ENCODE peak calls at places on chromosomes 2 and 18, in seven cellular contexts. T is AG04449, U is A549, C is endodermal cell, V is IMR-90, Y is lung, W is fibroblast of villous mesenchyme. I is an unnamed sample.

GRCh38 chr2:192775461-192776262 is 580.9 kb upstream of the TMEFF2 start:
- DNase-seq in T (no peak), U (no peak), C (no peak), V (no peak), Y (no peak), W (no peak), I (no peak)

GRCh38 chr2:236867441-236868260 is 218.0 kb upstream of the COPS8 start:
- DNase-seq in T (no peak), U (no peak), C (peak; percentile 51), V (no peak), Y (no peak), W (no peak), I (no peak)

GRCh38 chr18:26480897-26481795 is 67.2 kb downstream of the KCTD1 start:
- DNase-seq in T (peak; percentile 84), U (peak; percentile 68), C (no peak), V (peak; percentile 96), Y (no peak), W (peak; percentile 88), I (peak; percentile 94)

GRCh38 chr2:192087398-192087958 is 107.3 kb downstream of the TMEFF2 start:
- DNase-seq in T (no peak), U (no peak), C (no peak), V (no peak), Y (no peak), W (no peak), I (no peak)

GRCh38 chr2:128978155-128978707 is 659.6 kb upstream of the HS6ST1 start:
- DNase-seq in T (no peak), U (no peak), C (peak; percentile 73), V (no peak), Y (no peak), W (no peak), I (no peak)

GRCh38 chr2:4995466-4995865 is 696.7 kb upstream of the SOX11 start:
- DNase-seq in T (no peak), U (no peak), C (no peak), V (no peak), Y (no peak), W (no peak), I (no peak)

GRCh38 chr2:26054598-26055348 is 20.9 kb downstream of the RAB10 start:
- DNase-seq in T (no peak), U (no peak), C (no peak), V (peak; percentile 60), Y (no peak), W (no peak), I (no peak)

GRCh38 chr2:185978634-185979405 is 240.2 kb downstream of the FSIP2 start:
- DNase-seq in T (no peak), U (no peak), C (no peak), V (peak; percentile 4), Y (no peak), W (peak; percentile 73), I (no peak)

GRCh38 chr2:85446296-85447221 is 28.0 kb downstream of the SH2D6 start:
- DNase-seq in T (no peak), U (no peak), C (no peak), V (peak; percentile 34), Y (no peak), W (no peak), I (no peak)

GRCh38 chr18:10953672-10954071 is 195.7 kb downstream of the PIEZO2 start:
- DNase-seq in T (no peak), U (no peak), C (no peak), V (no peak), Y (no peak), W (peak; percentile 13), I (no peak)

GRCh38 chr2:118186110-118186857 is 98.0 kb downstream of the INSIG2 start:
- DNase-seq in T (peak; percentile 17), U (peak; percentile 84), C (peak; percentile 93), V (peak; percentile 75), Y (peak; percentile 80), W (peak; percentile 72), I (peak; percentile 90)

GRCh38 chr2:118190365-118190916 is 102.2 kb downstream of the INSIG2 start:
- DNase-seq in T (no peak), U (no peak), C (no peak), V (no peak), Y (no peak), W (no peak), I (no peak)

GRCh38 chr2:118185210-118186109 is 97.2 kb downstream of the INSIG2 start:
- DNase-seq in T (no peak), U (peak; percentile 46), C (peak; percentile 85), V (peak; percentile 20), Y (peak; percentile 58), W (peak; percentile 18), I (peak; percentile 25)

GRCh38 chr2:118186858-118187254 is 98.6 kb downstream of the INSIG2 start:
- DNase-seq in T (no peak), U (no peak), C (no peak), V (no peak), Y (no peak), W (no peak), I (no peak)
- H3K4me3 ChIP-seq in T (peak overlapping the region; percentile 64), U (peak overlapping the region; percentile 59), C (peak overlapping the region; percentile 88), V (peak overlapping the region; percentile 55), Y (no peak overlapping the region), W (peak overlapping the region; percentile 68), I (no peak overlapping the region)

GRCh38 chr2:191009541-191010374 is 4.2 kb downstream of the STAT1 start:
- DNase-seq in T (no peak), U (no peak), C (no peak), V (peak; percentile 66), Y (no peak), W (peak; percentile 68), I (no peak)
- TF ChIP-seq CTCF in T (no peak), U (no peak), C (no peak), V (no peak), Y (no peak), W (no peak), I (no peak)

GRCh38 chr2:144567745-144568144 is 47.8 kb upstream of the ZEB2 start:
- DNase-seq in T (no peak), U (no peak), C (peak; percentile 58), V (no peak), Y (no peak), W (no peak), I (no peak)
- H3K4me3 ChIP-seq in T (no peak overlapping the region), U (no peak overlapping the region), C (no peak overlapping the region), V (no peak overlapping the region), Y (no peak overlapping the region), W (no peak overlapping the region), I (no peak overlapping the region)

DNA sequence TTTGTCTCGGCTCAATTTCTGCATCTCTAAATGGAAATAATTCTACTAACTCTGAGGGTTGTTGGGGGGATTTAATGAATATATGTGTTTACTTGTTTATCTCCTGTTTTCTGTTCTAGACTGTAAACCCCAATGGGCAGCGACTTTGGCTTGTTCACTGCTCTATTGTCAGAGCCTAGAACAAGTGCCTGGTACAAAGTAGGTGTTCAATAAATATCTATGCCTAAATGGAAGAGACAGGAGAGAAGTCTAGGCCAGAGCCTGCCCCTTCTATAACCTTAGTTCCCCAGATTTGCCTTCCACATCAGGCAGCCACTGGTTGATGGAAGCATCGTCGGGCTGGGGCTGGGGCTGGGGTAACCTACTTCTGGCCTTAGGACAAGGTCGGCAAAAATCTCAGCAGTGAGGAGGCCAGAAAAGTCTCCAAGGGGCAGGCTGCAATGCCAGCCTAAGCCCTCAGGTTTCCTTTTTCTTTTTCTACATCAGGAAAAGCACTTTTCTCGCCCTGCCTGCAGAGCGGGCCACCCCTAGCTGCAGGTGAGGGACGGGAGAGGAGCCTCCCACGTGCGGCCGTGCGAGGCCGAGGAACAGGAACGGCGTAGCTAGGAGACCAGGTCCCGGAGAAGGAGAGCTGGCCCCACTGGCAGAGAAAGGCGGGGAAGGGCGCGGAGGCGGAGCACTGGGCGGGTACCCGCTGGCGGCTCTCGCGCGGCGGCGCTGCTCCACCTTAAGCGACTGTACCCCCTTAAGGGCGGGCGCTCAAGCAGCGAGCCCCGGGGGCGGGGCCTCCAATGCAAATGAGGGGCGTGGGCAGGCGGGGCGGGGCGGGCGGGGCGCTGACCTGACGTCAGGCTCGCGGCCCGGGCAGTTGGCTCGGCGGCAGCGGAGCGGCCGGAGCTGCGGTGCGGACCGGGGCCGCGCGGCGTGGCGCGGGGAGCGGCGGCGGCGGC is at the start of gene CNNM4:
- DNase-seq in T (peak; percentile 38), U (peak; percentile 86), C (peak; percentile 98), V (peak; percentile 86), Y (peak; percentile 95), W (peak; percentile 94), I (peak; percentile 91)
- TF ChIP-seq CTCF in T (peak; percentile 26), U (no peak), C (no peak), V (no peak), Y (peak; percentile 30), W (no peak), I (peak; percentile 24)

DNA sequence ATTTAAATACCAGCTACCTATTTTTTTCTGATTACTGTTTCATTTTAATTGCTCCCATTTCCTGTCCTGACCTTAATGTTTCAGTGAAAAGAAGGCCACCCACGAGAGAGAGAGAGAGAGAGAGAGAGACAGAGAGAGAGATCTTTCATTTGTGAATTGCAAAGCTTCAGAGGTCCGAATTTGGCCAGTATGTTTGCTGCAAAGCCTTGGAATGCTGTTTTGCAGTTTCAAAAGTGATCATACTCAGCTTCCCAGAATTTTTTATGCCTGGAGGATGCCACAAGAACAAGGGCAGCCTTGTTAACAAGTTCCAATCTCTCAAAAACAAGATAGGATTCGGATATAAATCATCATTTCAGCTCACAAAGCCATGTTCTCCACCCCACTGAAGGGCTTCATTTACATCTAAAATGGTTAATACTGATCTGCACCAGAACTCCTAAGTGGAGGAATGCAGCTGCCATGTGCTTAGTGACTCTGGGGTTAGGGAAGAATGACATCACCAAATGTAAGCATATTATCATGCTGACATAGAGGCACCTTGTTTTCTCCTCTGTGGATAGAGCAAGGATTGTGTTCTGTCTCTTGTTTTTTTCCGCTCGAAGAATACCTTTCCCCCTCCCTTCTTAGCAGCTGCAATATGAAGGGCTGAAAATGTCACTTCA is 478.4 kb downstream of the ARHGAP15 start:
- DNase-seq in T (no peak), U (no peak), C (no peak), V (peak; percentile 68), Y (no peak), W (peak; percentile 42), I (peak; percentile 11)
- H3K4me3 ChIP-seq in T (no peak overlapping the region), U (no peak overlapping the region), C (no peak overlapping the region), V (no peak overlapping the region), Y (no peak overlapping the region), W (no peak overlapping the region), I (no peak overlapping the region)

GRCh38 chr2:27977623-27978312 is 87.2 kb downstream of the BABAM2 start:
- DNase-seq in T (peak; percentile 67), U (no peak), C (no peak), V (peak; percentile 96), Y (no peak), W (peak; percentile 85), I (peak; percentile 95)

GRCh38 chr2:27972311-27972710 is 81.8 kb downstream of the BABAM2 start:
- DNase-seq in T (no peak), U (no peak), C (no peak), V (no peak), Y (no peak), W (no peak), I (no peak)

GRCh38 chr2:27973592-27973991 is 83.1 kb downstream of the BABAM2 start:
- DNase-seq in T (no peak), U (no peak), C (no peak), V (peak; percentile 40), Y (no peak), W (no peak), I (peak; percentile 66)
- TF ChIP-seq CTCF in T (peak; percentile 27), U (peak; percentile 28), C (peak; percentile 56), V (peak; percentile 23), Y (no peak), W (peak; percentile 43), I (peak; percentile 60)